ENCODE peak calls at places on chromosomes 5 and 9, in four cellular contexts. Z, A, R and Y are unnamed samples.

GRCh38 chr9:136488247-136489214 is 5.7 kb upstream of the SEC16A start:
- DNase-seq in Z (peak; percentile 82), A (peak; percentile 84), R (peak; percentile 68), Y (peak; percentile 94)

GRCh38 chr9:126319651-126320050 is 7.0 kb upstream of the MVB12B start:
- DNase-seq in Z (no peak), A (no peak), R (no peak), Y (no peak)

GRCh38 chr5:168844566-168845296 is 265.6 kb upstream of the PANK3 start:
- DNase-seq in Z (no peak), A (no peak), R (no peak), Y (no peak)

GRCh38 chr5:97554992-97555981 is 372.2 kb upstream of the RIOK2 start:
- DNase-seq in Z (no peak), A (no peak), R (no peak), Y (no peak)

GRCh38 chr5:79255786-79256557 is 20.0 kb downstream of the JMY start:
- DNase-seq in Z (peak; percentile 76), A (no peak), R (no peak), Y (no peak)

GRCh38 chr5:139415221-139415861 is 11.5 kb upstream of the SPATA24 start:
- DNase-seq in Z (peak; percentile 66), A (no peak), R (peak; percentile 77), Y (no peak)

GRCh38 chr5:1118231-1118698 is 6.4 kb upstream of the SLC12A7 start:
- DNase-seq in Z (no peak), A (no peak), R (no peak), Y (no peak)

GRCh38 chr5:126395627-126396026 is 27.6 kb upstream of the GRAMD2B start:
- DNase-seq in Z (no peak), A (no peak), R (no peak), Y (no peak)

GRCh38 chr5:142529626-142530278 is 156.1 kb downstream of the FGF1 start:
- DNase-seq in Z (no peak), A (no peak), R (no peak), Y (no peak)

GRCh38 chr9:73683862-73684591 is 532.4 kb downstream of the ANXA1 start:
- DNase-seq in Z (no peak), A (no peak), R (no peak), Y (no peak)

GRCh38 chr5:141874262-141874964 is 3.8 kb downstream of the PCDH1 start:
- DNase-seq in Z (no peak), A (peak; percentile 62), R (no peak), Y (peak; percentile 70)

GRCh38 chr5:172860520-172861443 is 26.7 kb downstream of the ERGIC1 start:
- DNase-seq in Z (no peak), A (peak; percentile 97), R (no peak), Y (peak; percentile 86)
- H3K4me1 ChIP-seq in Z (no peaks in the 10 kb centered on the region), A (peaks cover 61% of the 10 kb centered on the region), R (no peaks in the 10 kb centered on the region), Y (peaks cover 57% of the 10 kb centered on the region)

DNA sequence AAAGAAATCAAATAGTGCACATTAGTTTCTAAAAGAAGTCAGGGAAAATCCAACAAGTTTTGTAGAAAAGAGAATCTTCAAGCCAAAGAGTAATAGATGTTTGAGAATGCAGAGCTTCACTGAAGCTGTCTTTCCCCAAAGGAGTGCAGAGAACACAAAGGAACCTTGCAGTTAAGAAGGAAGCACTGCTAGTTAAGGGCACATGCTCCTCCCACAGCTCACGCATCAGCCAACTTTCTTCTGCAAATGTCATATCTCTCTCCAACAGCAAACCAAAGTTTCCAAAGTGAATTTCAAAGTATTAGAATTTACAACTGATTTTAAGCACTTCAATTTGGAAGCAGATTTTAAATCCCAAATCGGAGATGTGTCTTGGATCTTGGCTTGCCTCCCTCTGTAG is 116.3 kb upstream of the FST start:
- DNase-seq in Z (no peak), A (no peak), R (no peak), Y (no peak)
- H3K4me1 ChIP-seq in Z (no peaks in the 10 kb centered on the region), A (peaks cover 8% of the 10 kb centered on the region), R (no peaks in the 10 kb centered on the region), Y (no peaks in the 10 kb centered on the region)

DNA sequence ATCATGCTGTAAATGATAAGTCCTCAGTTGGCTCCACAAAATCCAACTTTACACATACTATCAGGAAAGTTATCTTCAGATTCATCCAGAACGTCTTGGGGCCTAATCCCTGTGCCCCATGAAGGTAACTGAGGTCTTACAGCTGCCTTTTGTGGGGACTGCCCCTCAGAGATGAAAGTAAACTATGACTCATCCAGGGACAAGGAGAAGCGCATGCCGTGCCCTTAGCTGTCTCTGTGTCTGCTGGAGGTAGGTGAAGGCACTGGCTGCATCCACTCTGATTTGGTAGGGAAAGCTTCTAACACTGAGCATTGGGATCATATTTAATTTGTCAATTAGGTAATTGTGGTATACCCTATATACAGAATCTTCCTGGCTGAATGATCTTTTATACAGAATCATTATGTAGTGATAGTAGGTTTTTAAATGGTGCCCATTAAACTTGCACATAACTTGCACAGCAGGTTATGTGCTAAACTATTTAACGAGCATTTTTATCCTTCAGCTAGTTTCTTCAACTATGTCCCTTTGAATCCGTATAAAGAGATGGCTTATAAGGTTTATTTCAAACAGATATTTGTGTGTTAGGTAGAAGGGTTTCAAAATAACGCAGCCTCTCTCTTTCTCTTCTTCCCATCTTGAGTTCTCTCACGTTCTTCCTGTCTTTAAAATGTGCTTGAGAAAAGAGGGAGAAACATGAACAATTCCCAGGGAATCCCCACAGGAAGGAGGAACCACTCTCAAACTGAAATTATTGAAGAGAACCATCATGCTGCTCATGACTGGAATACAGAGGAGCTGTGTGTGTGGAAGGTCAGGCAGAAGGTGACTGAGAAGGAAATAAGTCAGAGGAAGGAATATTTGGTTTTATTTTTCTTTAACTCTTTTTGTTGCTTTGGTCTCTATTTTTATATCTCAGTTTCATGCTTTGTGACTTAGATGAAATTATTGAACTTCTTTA is 250.9 kb downstream of the CD180 start:
- DNase-seq in Z (no peak), A (no peak), R (peak; percentile 42), Y (no peak)
- H3K4me1 ChIP-seq in Z (peaks cover 1% of the 10 kb centered on the region), A (no peaks in the 10 kb centered on the region), R (no peaks in the 10 kb centered on the region), Y (no peaks in the 10 kb centered on the region)

GRCh38 chr9:16069671-16070586 is 517.1 kb downstream of the CCDC171 start:
- DNase-seq in Z (no peak), A (no peak), R (no peak), Y (no peak)
- H3K4me1 ChIP-seq in Z (no peaks in the 10 kb centered on the region), A (no peaks in the 10 kb centered on the region), R (no peaks in the 10 kb centered on the region), Y (no peaks in the 10 kb centered on the region)